ENCODE peak calls at places on chromosomes 3 and 15, in eight cellular contexts. One of them, this sample, is unnamed.

GRCh38 chr3:150605998-150606641 is 3.0 kb downstream of the SELENOT start:
- DNase-seq in stimulated activated CD4-positive, alpha-beta T cell treated with anti-CD3 and anti-CD28 coated beads, Interleukin-2, amount 100 ng/mL, for 24 hours: no peak
- DNase-seq in central memory CD8-positive, alpha-beta T cell: no peak
- DNase-seq in CD8-positive, alpha-beta T cell: no peak
- DNase-seq in tibial artery: no peak
- DNase-seq in islet precursor cell: no peak
- DNase-seq in non-pigmented ciliary epithelial cell: no peak
- DNase-seq in left cardiac atrium: no peak
- DNase-seq in this sample: no peak

GRCh38 chr3:61627768-61628185 is 66.4 kb downstream of the PTPRG start:
- DNase-seq in non-pigmented ciliary epithelial cell: peak
- DNase-seq in tibial artery: no peak
- DNase-seq in CD8-positive, alpha-beta T cell: no peak
- DNase-seq in left cardiac atrium: no peak
- DNase-seq in central memory CD8-positive, alpha-beta T cell: no peak
- DNase-seq in islet precursor cell: no peak
- DNase-seq in stimulated activated CD4-positive, alpha-beta T cell treated with anti-CD3 and anti-CD28 coated beads, Interleukin-2, amount 100 ng/mL, for 24 hours: no peak
- DNase-seq in this sample: peak

GRCh38 chr3:46971151-46971550 is 5.4 kb downstream of the CCDC12 start:
- DNase-seq in CD8-positive, alpha-beta T cell: no peak
- DNase-seq in central memory CD8-positive, alpha-beta T cell: no peak
- DNase-seq in tibial artery: no peak
- DNase-seq in left cardiac atrium: no peak
- DNase-seq in non-pigmented ciliary epithelial cell: no peak
- DNase-seq in stimulated activated CD4-positive, alpha-beta T cell treated with anti-CD3 and anti-CD28 coated beads, Interleukin-2, amount 100 ng/mL, for 24 hours: no peak
- DNase-seq in islet precursor cell: no peak
- DNase-seq in this sample: no peak

GRCh38 chr3:182567666-182568065 is 225.6 kb upstream of the ATP11B start:
- DNase-seq in left cardiac atrium: no peak
- DNase-seq in stimulated activated CD4-positive, alpha-beta T cell treated with anti-CD3 and anti-CD28 coated beads, Interleukin-2, amount 100 ng/mL, for 24 hours: no peak
- DNase-seq in CD8-positive, alpha-beta T cell: no peak
- DNase-seq in non-pigmented ciliary epithelial cell: no peak
- DNase-seq in tibial artery: no peak
- DNase-seq in islet precursor cell: no peak
- DNase-seq in central memory CD8-positive, alpha-beta T cell: no peak
- DNase-seq in this sample: no peak

GRCh38 chr15:65981837-65982696 is 112.8 kb downstream of the RAB11A start:
- DNase-seq in non-pigmented ciliary epithelial cell: no peak
- DNase-seq in tibial artery: no peak
- DNase-seq in stimulated activated CD4-positive, alpha-beta T cell treated with anti-CD3 and anti-CD28 coated beads, Interleukin-2, amount 100 ng/mL, for 24 hours: peak
- DNase-seq in CD8-positive, alpha-beta T cell: peak
- DNase-seq in central memory CD8-positive, alpha-beta T cell: peak
- DNase-seq in islet precursor cell: peak
- DNase-seq in left cardiac atrium: peak
- DNase-seq in this sample: peak

GRCh38 chr3:123084192-123084591 is 17.4 kb downstream of the PDIA5 start:
- DNase-seq in central memory CD8-positive, alpha-beta T cell: no peak
- DNase-seq in tibial artery: peak
- DNase-seq in non-pigmented ciliary epithelial cell: no peak
- DNase-seq in islet precursor cell: no peak
- DNase-seq in stimulated activated CD4-positive, alpha-beta T cell treated with anti-CD3 and anti-CD28 coated beads, Interleukin-2, amount 100 ng/mL, for 24 hours: no peak
- DNase-seq in left cardiac atrium: no peak
- DNase-seq in CD8-positive, alpha-beta T cell: no peak
- DNase-seq in this sample: no peak

GRCh38 chr3:41405466-41405865 is 206.2 kb downstream of the CTNNB1 start:
- DNase-seq in tibial artery: no peak
- DNase-seq in left cardiac atrium: no peak
- DNase-seq in CD8-positive, alpha-beta T cell: no peak
- DNase-seq in non-pigmented ciliary epithelial cell: no peak
- DNase-seq in islet precursor cell: no peak
- DNase-seq in central memory CD8-positive, alpha-beta T cell: no peak
- DNase-seq in stimulated activated CD4-positive, alpha-beta T cell treated with anti-CD3 and anti-CD28 coated beads, Interleukin-2, amount 100 ng/mL, for 24 hours: no peak
- DNase-seq in this sample: no peak

GRCh38 chr3:125035217-125035616 is 20.6 kb downstream of the HEG1 start:
- DNase-seq in CD8-positive, alpha-beta T cell: no peak
- DNase-seq in central memory CD8-positive, alpha-beta T cell: no peak
- DNase-seq in tibial artery: no peak
- DNase-seq in stimulated activated CD4-positive, alpha-beta T cell treated with anti-CD3 and anti-CD28 coated beads, Interleukin-2, amount 100 ng/mL, for 24 hours: no peak
- DNase-seq in non-pigmented ciliary epithelial cell: no peak
- DNase-seq in left cardiac atrium: no peak
- DNase-seq in islet precursor cell: no peak
- DNase-seq in this sample: no peak

GRCh38 chr3:56839784-56840724 is 38.3 kb upstream of the ARHGEF3 start:
- DNase-seq in central memory CD8-positive, alpha-beta T cell: no peak
- DNase-seq in islet precursor cell: peak
- DNase-seq in CD8-positive, alpha-beta T cell: no peak
- DNase-seq in tibial artery: no peak
- DNase-seq in stimulated activated CD4-positive, alpha-beta T cell treated with anti-CD3 and anti-CD28 coated beads, Interleukin-2, amount 100 ng/mL, for 24 hours: no peak
- DNase-seq in left cardiac atrium: no peak
- DNase-seq in non-pigmented ciliary epithelial cell: peak
- DNase-seq in this sample: peak

GRCh38 chr3:52606373-52607085 is 70.1 kb downstream of the UQCC5 start:
- DNase-seq in CD8-positive, alpha-beta T cell: no peak
- DNase-seq in left cardiac atrium: no peak
- DNase-seq in islet precursor cell: peak
- DNase-seq in non-pigmented ciliary epithelial cell: peak
- DNase-seq in tibial artery: no peak
- DNase-seq in stimulated activated CD4-positive, alpha-beta T cell treated with anti-CD3 and anti-CD28 coated beads, Interleukin-2, amount 100 ng/mL, for 24 hours: no peak
- DNase-seq in central memory CD8-positive, alpha-beta T cell: no peak
- DNase-seq in this sample: peak

GRCh38 chr3:32816439-32817194 is 1.2 kb upstream of the TRIM71 start:
- DNase-seq in central memory CD8-positive, alpha-beta T cell: no peak
- DNase-seq in stimulated activated CD4-positive, alpha-beta T cell treated with anti-CD3 and anti-CD28 coated beads, Interleukin-2, amount 100 ng/mL, for 24 hours: peak
- DNase-seq in CD8-positive, alpha-beta T cell: no peak
- DNase-seq in non-pigmented ciliary epithelial cell: no peak
- DNase-seq in tibial artery: no peak
- DNase-seq in left cardiac atrium: no peak
- DNase-seq in islet precursor cell: peak
- DNase-seq in this sample: peak

GRCh38 chr15:98898122-98898521 is 109.5 kb downstream of the PGPEP1L start:
- DNase-seq in left cardiac atrium: no peak
- DNase-seq in stimulated activated CD4-positive, alpha-beta T cell treated with anti-CD3 and anti-CD28 coated beads, Interleukin-2, amount 100 ng/mL, for 24 hours: no peak
- DNase-seq in tibial artery: no peak
- DNase-seq in non-pigmented ciliary epithelial cell: no peak
- DNase-seq in islet precursor cell: no peak
- DNase-seq in CD8-positive, alpha-beta T cell: no peak
- DNase-seq in central memory CD8-positive, alpha-beta T cell: no peak
- DNase-seq in this sample: no peak

GRCh38 chr3:45992133-45992729 is 3.4 kb downstream of the FYCO1 start:
- DNase-seq in stimulated activated CD4-positive, alpha-beta T cell treated with anti-CD3 and anti-CD28 coated beads, Interleukin-2, amount 100 ng/mL, for 24 hours: no peak
- DNase-seq in non-pigmented ciliary epithelial cell: no peak
- DNase-seq in left cardiac atrium: no peak
- DNase-seq in CD8-positive, alpha-beta T cell: no peak
- DNase-seq in central memory CD8-positive, alpha-beta T cell: no peak
- DNase-seq in tibial artery: no peak
- DNase-seq in islet precursor cell: no peak
- DNase-seq in this sample: no peak

GRCh38 chr3:138234401-138235179 is 47.5 kb downstream of the ARMC8 start:
- DNase-seq in stimulated activated CD4-positive, alpha-beta T cell treated with anti-CD3 and anti-CD28 coated beads, Interleukin-2, amount 100 ng/mL, for 24 hours: no peak
- DNase-seq in tibial artery: no peak
- DNase-seq in islet precursor cell: no peak
- DNase-seq in central memory CD8-positive, alpha-beta T cell: no peak
- DNase-seq in left cardiac atrium: no peak
- DNase-seq in non-pigmented ciliary epithelial cell: no peak
- DNase-seq in CD8-positive, alpha-beta T cell: no peak
- DNase-seq in this sample: peak

GRCh38 chr3:139301183-139301582 is 42.6 kb upstream of the MRPS22 start:
- DNase-seq in stimulated activated CD4-positive, alpha-beta T cell treated with anti-CD3 and anti-CD28 coated beads, Interleukin-2, amount 100 ng/mL, for 24 hours: no peak
- DNase-seq in islet precursor cell: no peak
- DNase-seq in non-pigmented ciliary epithelial cell: no peak
- DNase-seq in central memory CD8-positive, alpha-beta T cell: no peak
- DNase-seq in left cardiac atrium: no peak
- DNase-seq in tibial artery: no peak
- DNase-seq in CD8-positive, alpha-beta T cell: no peak
- DNase-seq in this sample: no peak

GRCh38 chr3:197337656-197338055 is 39.2 kb upstream of the DLG1 start:
- DNase-seq in tibial artery: no peak
- DNase-seq in CD8-positive, alpha-beta T cell: no peak
- DNase-seq in central memory CD8-positive, alpha-beta T cell: no peak
- DNase-seq in left cardiac atrium: no peak
- DNase-seq in non-pigmented ciliary epithelial cell: no peak
- DNase-seq in islet precursor cell: no peak
- DNase-seq in stimulated activated CD4-positive, alpha-beta T cell treated with anti-CD3 and anti-CD28 coated beads, Interleukin-2, amount 100 ng/mL, for 24 hours: no peak
- DNase-seq in this sample: no peak

GRCh38 chr15:39304201-39304841 is 276.6 kb upstream of the THBS1 start:
- DNase-seq in stimulated activated CD4-positive, alpha-beta T cell treated with anti-CD3 and anti-CD28 coated beads, Interleukin-2, amount 100 ng/mL, for 24 hours: no peak
- DNase-seq in central memory CD8-positive, alpha-beta T cell: no peak
- DNase-seq in tibial artery: no peak
- DNase-seq in non-pigmented ciliary epithelial cell: no peak
- DNase-seq in CD8-positive, alpha-beta T cell: no peak
- DNase-seq in islet precursor cell: no peak
- DNase-seq in left cardiac atrium: no peak
- DNase-seq in this sample: peak

GRCh38 chr3:13543251-13543650 is 5.7 kb upstream of the FBLN2 start:
- DNase-seq in CD8-positive, alpha-beta T cell: no peak
- DNase-seq in stimulated activated CD4-positive, alpha-beta T cell treated with anti-CD3 and anti-CD28 coated beads, Interleukin-2, amount 100 ng/mL, for 24 hours: no peak
- DNase-seq in left cardiac atrium: peak
- DNase-seq in non-pigmented ciliary epithelial cell: no peak
- DNase-seq in tibial artery: peak
- DNase-seq in central memory CD8-positive, alpha-beta T cell: no peak
- DNase-seq in islet precursor cell: peak
- DNase-seq in this sample: peak

GRCh38 chr3:47381317-47382157 is 716 bp downstream of the PTPN23 start:
- DNase-seq in CD8-positive, alpha-beta T cell: peak
- DNase-seq in central memory CD8-positive, alpha-beta T cell: peak
- DNase-seq in islet precursor cell: peak
- DNase-seq in stimulated activated CD4-positive, alpha-beta T cell treated with anti-CD3 and anti-CD28 coated beads, Interleukin-2, amount 100 ng/mL, for 24 hours: peak
- DNase-seq in tibial artery: peak
- DNase-seq in non-pigmented ciliary epithelial cell: peak
- DNase-seq in left cardiac atrium: peak
- DNase-seq in this sample: peak

GRCh38 chr15:66662522-66662921 is 39.5 kb upstream of the SMAD6 start:
- DNase-seq in islet precursor cell: no peak
- DNase-seq in non-pigmented ciliary epithelial cell: no peak
- DNase-seq in CD8-positive, alpha-beta T cell: no peak
- DNase-seq in central memory CD8-positive, alpha-beta T cell: no peak
- DNase-seq in left cardiac atrium: no peak
- DNase-seq in stimulated activated CD4-positive, alpha-beta T cell treated with anti-CD3 and anti-CD28 coated beads, Interleukin-2, amount 100 ng/mL, for 24 hours: no peak
- DNase-seq in tibial artery: no peak
- DNase-seq in this sample: no peak

GRCh38 chr3:128555098-128555825 is 62.3 kb upstream of the GATA2 start:
- DNase-seq in tibial artery: peak
- DNase-seq in central memory CD8-positive, alpha-beta T cell: no peak
- DNase-seq in islet precursor cell: peak
- DNase-seq in CD8-positive, alpha-beta T cell: no peak
- DNase-seq in left cardiac atrium: peak
- DNase-seq in stimulated activated CD4-positive, alpha-beta T cell treated with anti-CD3 and anti-CD28 coated beads, Interleukin-2, amount 100 ng/mL, for 24 hours: no peak
- DNase-seq in non-pigmented ciliary epithelial cell: no peak
- DNase-seq in this sample: no peak

GRCh38 chr3:29406433-29406832 is 125.6 kb downstream of the RBMS3 start:
- DNase-seq in tibial artery: no peak
- DNase-seq in CD8-positive, alpha-beta T cell: no peak
- DNase-seq in stimulated activated CD4-positive, alpha-beta T cell treated with anti-CD3 and anti-CD28 coated beads, Interleukin-2, amount 100 ng/mL, for 24 hours: no peak
- DNase-seq in islet precursor cell: no peak
- DNase-seq in non-pigmented ciliary epithelial cell: no peak
- DNase-seq in left cardiac atrium: no peak
- DNase-seq in central memory CD8-positive, alpha-beta T cell: no peak
- DNase-seq in this sample: no peak

GRCh38 chr3:145557405-145557804 is 603.6 kb downstream of the PLOD2 start:
- DNase-seq in islet precursor cell: peak
- DNase-seq in non-pigmented ciliary epithelial cell: peak
- DNase-seq in CD8-positive, alpha-beta T cell: no peak
- DNase-seq in tibial artery: no peak
- DNase-seq in stimulated activated CD4-positive, alpha-beta T cell treated with anti-CD3 and anti-CD28 coated beads, Interleukin-2, amount 100 ng/mL, for 24 hours: no peak
- DNase-seq in central memory CD8-positive, alpha-beta T cell: no peak
- DNase-seq in left cardiac atrium: no peak
- DNase-seq in this sample: no peak

GRCh38 chr15:31453558-31454318 is 127.1 kb downstream of the KLF13 start:
- DNase-seq in islet precursor cell: no peak
- DNase-seq in central memory CD8-positive, alpha-beta T cell: no peak
- DNase-seq in tibial artery: peak
- DNase-seq in non-pigmented ciliary epithelial cell: no peak
- DNase-seq in CD8-positive, alpha-beta T cell: peak
- DNase-seq in left cardiac atrium: no peak
- DNase-seq in stimulated activated CD4-positive, alpha-beta T cell treated with anti-CD3 and anti-CD28 coated beads, Interleukin-2, amount 100 ng/mL, for 24 hours: no peak
- DNase-seq in this sample: no peak

GRCh38 chr15:74994236-74994635 is 1.1 kb upstream of the SCAMP5 start:
- DNase-seq in stimulated activated CD4-positive, alpha-beta T cell treated with anti-CD3 and anti-CD28 coated beads, Interleukin-2, amount 100 ng/mL, for 24 hours: no peak
- DNase-seq in non-pigmented ciliary epithelial cell: no peak
- DNase-seq in left cardiac atrium: no peak
- DNase-seq in tibial artery: no peak
- DNase-seq in central memory CD8-positive, alpha-beta T cell: no peak
- DNase-seq in islet precursor cell: no peak
- DNase-seq in CD8-positive, alpha-beta T cell: no peak
- DNase-seq in this sample: no peak

GRCh38 chr3:43005253-43005652 is 26.1 kb downstream of the GASK1A start:
- DNase-seq in left cardiac atrium: no peak
- DNase-seq in stimulated activated CD4-positive, alpha-beta T cell treated with anti-CD3 and anti-CD28 coated beads, Interleukin-2, amount 100 ng/mL, for 24 hours: no peak
- DNase-seq in non-pigmented ciliary epithelial cell: no peak
- DNase-seq in central memory CD8-positive, alpha-beta T cell: no peak
- DNase-seq in CD8-positive, alpha-beta T cell: no peak
- DNase-seq in tibial artery: no peak
- DNase-seq in islet precursor cell: no peak
- DNase-seq in this sample: no peak

GRCh38 chr3:4976109-4976508 is 3.1 kb upstream of the BHLHE40 start:
- DNase-seq in non-pigmented ciliary epithelial cell: no peak
- DNase-seq in central memory CD8-positive, alpha-beta T cell: no peak
- DNase-seq in stimulated activated CD4-positive, alpha-beta T cell treated with anti-CD3 and anti-CD28 coated beads, Interleukin-2, amount 100 ng/mL, for 24 hours: peak
- DNase-seq in islet precursor cell: peak
- DNase-seq in left cardiac atrium: peak
- DNase-seq in tibial artery: peak
- DNase-seq in CD8-positive, alpha-beta T cell: no peak
- DNase-seq in this sample: no peak